ENCODE peak calls at places on chromosomes 11 and 22, in seven cellular contexts. One of them, this sample, is unnamed.

GRCh38 chr11:132072044-132072879 is 701.8 kb downstream of the NTM start:
- DNase-seq in psoas muscle: no peak
- DNase-seq in astrocyte: peak; percentile 100
- DNase-seq in mesenchymal stem cell: peak; percentile 96
- DNase-seq in colonic mucosa: no peak
- DNase-seq in GM23248: peak; percentile 96
- DNase-seq in PC-3: peak; percentile 87
- DNase-seq in this sample: no peak

GRCh38 chr22:43142881-43143562 is at the start of gene MCAT:
- DNase-seq in psoas muscle: peak; percentile 90
- DNase-seq in astrocyte: peak; percentile 55
- DNase-seq in mesenchymal stem cell: peak; percentile 77
- DNase-seq in colonic mucosa: peak; percentile 85
- DNase-seq in GM23248: peak; percentile 81
- DNase-seq in PC-3: peak; percentile 78
- DNase-seq in this sample: peak; percentile 94

GRCh38 chr22:34055525-34056200 is 135.4 kb upstream of the LARGE1 start:
- DNase-seq in psoas muscle: no peak
- DNase-seq in astrocyte: no peak
- DNase-seq in mesenchymal stem cell: peak; percentile 5
- DNase-seq in colonic mucosa: no peak
- DNase-seq in GM23248: no peak
- DNase-seq in PC-3: no peak
- DNase-seq in this sample: peak; percentile 77

GRCh38 chr11:88310246-88310645 is 27.3 kb downstream of the CTSC start:
- DNase-seq in psoas muscle: no peak
- DNase-seq in astrocyte: peak; percentile 57
- DNase-seq in mesenchymal stem cell: no peak
- DNase-seq in colonic mucosa: no peak
- DNase-seq in GM23248: peak; percentile 33
- DNase-seq in PC-3: peak; percentile 57
- DNase-seq in this sample: no peak

GRCh38 chr11:121613724-121614123 is 161.0 kb upstream of the SORL1-AS1 start:
- DNase-seq in psoas muscle: no peak
- DNase-seq in astrocyte: no peak
- DNase-seq in mesenchymal stem cell: no peak
- DNase-seq in colonic mucosa: no peak
- DNase-seq in GM23248: no peak
- DNase-seq in PC-3: no peak
- DNase-seq in this sample: no peak

GRCh38 chr11:35791088-35791958 is 128.7 kb downstream of the TRIM44 start:
- DNase-seq in psoas muscle: no peak
- DNase-seq in astrocyte: no peak
- DNase-seq in mesenchymal stem cell: no peak
- DNase-seq in colonic mucosa: no peak
- DNase-seq in GM23248: no peak
- DNase-seq in PC-3: no peak
- DNase-seq in this sample: no peak

GRCh38 chr11:34284836-34285235 is 73.0 kb downstream of the ABTB2 start:
- DNase-seq in psoas muscle: no peak
- DNase-seq in astrocyte: no peak
- DNase-seq in mesenchymal stem cell: no peak
- DNase-seq in colonic mucosa: no peak
- DNase-seq in GM23248: no peak
- DNase-seq in PC-3: no peak
- DNase-seq in this sample: no peak

GRCh38 chr11:83282084-83282716 is 4.0 kb downstream of the CCDC90B start:
- DNase-seq in psoas muscle: no peak
- DNase-seq in astrocyte: peak; percentile 30
- DNase-seq in mesenchymal stem cell: no peak
- DNase-seq in colonic mucosa: no peak
- DNase-seq in GM23248: peak; percentile 39
- DNase-seq in PC-3: peak; percentile 29
- DNase-seq in this sample: no peak

DNA sequence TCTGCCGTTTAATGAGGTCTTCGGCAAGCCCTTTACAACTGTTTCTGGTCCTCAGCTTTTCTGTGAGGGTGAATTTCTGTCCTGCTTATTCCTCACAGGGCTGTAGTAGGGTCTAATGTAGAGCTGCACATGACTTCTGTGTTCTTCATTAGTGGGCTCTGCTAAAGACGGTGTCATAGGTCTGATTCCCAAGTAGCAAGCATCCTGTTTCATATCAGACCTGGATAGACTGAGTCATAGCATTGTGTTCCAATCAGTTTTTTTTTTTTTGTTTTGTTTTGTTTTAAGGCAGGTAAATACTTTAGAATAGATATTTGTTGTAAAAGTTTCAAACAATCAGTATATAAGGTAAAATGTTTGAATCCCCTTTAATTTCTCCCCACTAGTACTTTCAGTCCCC is 35.4 kb downstream of the BIRC2 start:
- DNase-seq in psoas muscle: no peak
- DNase-seq in astrocyte: no peak
- DNase-seq in mesenchymal stem cell: no peak
- DNase-seq in colonic mucosa: no peak
- DNase-seq in GM23248: no peak
- DNase-seq in PC-3: no peak
- DNase-seq in this sample: no peak
- H3K36me3 ChIP-seq in psoas muscle: peaks cover 8% of the 10 kb centered on the region
- H3K36me3 ChIP-seq in astrocyte: peaks cover 47% of the 10 kb centered on the region
- H3K36me3 ChIP-seq in mesenchymal stem cell: peaks cover 94% of the 10 kb centered on the region
- H3K36me3 ChIP-seq in colonic mucosa: peaks cover 15% of the 10 kb centered on the region
- H3K36me3 ChIP-seq in GM23248: peaks cover 61% of the 10 kb centered on the region
- H3K36me3 ChIP-seq in PC-3: peaks cover 21% of the 10 kb centered on the region
- H3K36me3 ChIP-seq in this sample: no peaks in the 10 kb centered on the region

GRCh38 chr22:37324340-37325023 is 42.2 kb downstream of the CYTH4 start:
- DNase-seq in psoas muscle: no peak
- DNase-seq in astrocyte: no peak
- DNase-seq in mesenchymal stem cell: no peak
- DNase-seq in colonic mucosa: no peak
- DNase-seq in GM23248: peak; percentile 24
- DNase-seq in PC-3: no peak
- DNase-seq in this sample: peak; percentile 91

GRCh38 chr22:37318255-37319109 is 36.2 kb downstream of the CYTH4 start:
- DNase-seq in psoas muscle: no peak
- DNase-seq in astrocyte: no peak
- DNase-seq in mesenchymal stem cell: no peak
- DNase-seq in colonic mucosa: no peak
- DNase-seq in GM23248: peak; percentile 27
- DNase-seq in PC-3: peak; percentile 3
- DNase-seq in this sample: peak; percentile 73

GRCh38 chr22:37320726-37321286 is 38.5 kb downstream of the CYTH4 start:
- DNase-seq in psoas muscle: no peak
- DNase-seq in astrocyte: no peak
- DNase-seq in mesenchymal stem cell: no peak
- DNase-seq in colonic mucosa: no peak
- DNase-seq in GM23248: no peak
- DNase-seq in PC-3: no peak
- DNase-seq in this sample: no peak

GRCh38 chr22:37319469-37319868 is 37.2 kb downstream of the CYTH4 start:
- DNase-seq in psoas muscle: no peak
- DNase-seq in astrocyte: no peak
- DNase-seq in mesenchymal stem cell: no peak
- DNase-seq in colonic mucosa: no peak
- DNase-seq in GM23248: no peak
- DNase-seq in PC-3: no peak
- DNase-seq in this sample: no peak

DNA sequence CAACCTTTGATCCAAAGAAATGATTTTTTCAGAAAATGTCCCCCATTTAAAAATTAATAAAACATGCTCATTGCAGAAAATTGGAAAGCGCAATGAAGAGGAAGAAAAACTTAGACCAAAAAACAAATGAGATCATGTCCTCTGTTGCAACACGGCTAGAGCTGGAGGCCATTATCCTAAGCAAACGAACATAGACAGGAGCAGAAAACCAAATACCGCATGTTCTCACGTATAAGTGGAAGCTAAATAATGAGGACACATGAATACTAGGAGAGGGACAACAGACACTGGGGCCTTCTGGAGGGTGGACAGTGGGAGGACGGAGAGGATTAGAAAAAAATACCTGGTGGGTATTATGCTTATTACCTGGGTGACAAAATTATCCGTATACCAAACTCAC is 39.0 kb downstream of the CYTH4 start:
- DNase-seq in psoas muscle: no peak
- DNase-seq in astrocyte: no peak
- DNase-seq in mesenchymal stem cell: no peak
- DNase-seq in colonic mucosa: no peak
- DNase-seq in GM23248: peak; percentile 22
- DNase-seq in PC-3: no peak
- DNase-seq in this sample: no peak
- H3K27me3 ChIP-seq in psoas muscle: peaks cover 52% of the 10 kb centered on the region
- H3K27me3 ChIP-seq in astrocyte: peaks cover 13% of the 10 kb centered on the region
- H3K27me3 ChIP-seq in mesenchymal stem cell: peaks cover 69% of the 10 kb centered on the region
- H3K27me3 ChIP-seq in colonic mucosa: peaks cover 19% of the 10 kb centered on the region
- H3K27me3 ChIP-seq in GM23248: peaks cover 6% of the 10 kb centered on the region
- H3K27me3 ChIP-seq in PC-3: no peaks in the 10 kb centered on the region
- H3K27me3 ChIP-seq in this sample: peaks cover 17% of the 10 kb centered on the region

GRCh38 chr22:35418726-35419125 is 18.8 kb downstream of the MCM5 start:
- DNase-seq in psoas muscle: no peak
- DNase-seq in astrocyte: no peak
- DNase-seq in mesenchymal stem cell: no peak
- DNase-seq in colonic mucosa: no peak
- DNase-seq in GM23248: no peak
- DNase-seq in PC-3: no peak
- DNase-seq in this sample: no peak

GRCh38 chr22:35418088-35418487 is 18.1 kb downstream of the MCM5 start:
- DNase-seq in psoas muscle: no peak
- DNase-seq in astrocyte: no peak
- DNase-seq in mesenchymal stem cell: no peak
- DNase-seq in colonic mucosa: no peak
- DNase-seq in GM23248: peak; percentile 70
- DNase-seq in PC-3: peak; percentile 65
- DNase-seq in this sample: no peak

GRCh38 chr22:35417606-35418005 is 17.7 kb downstream of the MCM5 start:
- DNase-seq in psoas muscle: no peak
- DNase-seq in astrocyte: no peak
- DNase-seq in mesenchymal stem cell: no peak
- DNase-seq in colonic mucosa: no peak
- DNase-seq in GM23248: no peak
- DNase-seq in PC-3: no peak
- DNase-seq in this sample: no peak

GRCh38 chr22:35421121-35421520 is 21.2 kb downstream of the MCM5 start:
- DNase-seq in psoas muscle: no peak
- DNase-seq in astrocyte: no peak
- DNase-seq in mesenchymal stem cell: no peak
- DNase-seq in colonic mucosa: no peak
- DNase-seq in GM23248: no peak
- DNase-seq in PC-3: no peak
- DNase-seq in this sample: peak; percentile 80

DNA sequence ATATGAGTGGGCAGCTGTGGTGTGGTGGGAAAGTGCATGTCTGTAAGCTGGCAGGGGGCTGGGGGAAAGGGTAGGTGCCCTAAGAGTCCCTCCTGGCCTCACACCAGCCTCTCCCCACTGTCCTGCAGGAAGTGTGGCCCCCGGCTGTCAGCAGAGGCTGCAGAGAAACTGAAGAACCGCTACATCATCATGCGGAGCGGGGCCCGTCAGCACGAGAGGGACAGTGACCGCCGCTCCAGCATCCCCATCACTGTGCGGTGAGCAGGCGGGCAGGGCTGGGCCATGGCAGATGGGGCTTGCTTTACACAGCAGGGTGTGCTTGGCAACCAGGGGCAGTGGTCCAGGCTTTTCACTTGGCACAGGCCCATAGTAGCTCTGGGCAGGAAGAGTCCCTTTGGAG is 19.8 kb downstream of the MCM5 start:
- DNase-seq in psoas muscle: no peak
- DNase-seq in astrocyte: no peak
- DNase-seq in mesenchymal stem cell: no peak
- DNase-seq in colonic mucosa: no peak
- DNase-seq in GM23248: no peak
- DNase-seq in PC-3: no peak
- DNase-seq in this sample: no peak
- H3K36me3 ChIP-seq in psoas muscle: peaks cover 2% of the 10 kb centered on the region
- H3K36me3 ChIP-seq in astrocyte: peaks cover 15% of the 10 kb centered on the region
- H3K36me3 ChIP-seq in mesenchymal stem cell: peaks cover 77% of the 10 kb centered on the region
- H3K36me3 ChIP-seq in colonic mucosa: no peaks in the 10 kb centered on the region
- H3K36me3 ChIP-seq in GM23248: no peaks in the 10 kb centered on the region
- H3K36me3 ChIP-seq in PC-3: peaks cover 18% of the 10 kb centered on the region
- H3K36me3 ChIP-seq in this sample: peaks cover 74% of the 10 kb centered on the region

DNA sequence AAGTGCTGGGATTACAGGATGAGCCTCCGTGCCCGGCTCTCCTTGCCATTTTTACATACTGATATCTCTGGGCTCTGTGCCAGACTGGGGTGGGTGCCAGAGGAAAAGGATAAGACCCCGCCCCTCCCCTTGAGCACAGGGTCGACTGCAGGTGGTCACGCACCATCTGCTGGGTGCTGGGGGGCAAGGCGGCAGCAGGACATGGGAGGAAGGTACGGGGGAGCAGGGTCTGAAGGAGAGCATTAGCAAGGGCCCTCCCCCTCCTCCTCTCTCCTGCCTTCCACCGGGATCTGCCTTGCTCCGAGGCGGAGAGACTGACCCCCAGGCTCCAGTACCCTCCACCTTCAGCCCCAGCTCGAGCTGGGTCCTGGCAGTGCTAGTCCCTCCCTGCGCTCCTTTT is 9.7 kb upstream of the PGA3 start:
- DNase-seq in psoas muscle: no peak
- DNase-seq in astrocyte: no peak
- DNase-seq in mesenchymal stem cell: no peak
- DNase-seq in colonic mucosa: no peak
- DNase-seq in GM23248: no peak
- DNase-seq in PC-3: no peak
- DNase-seq in this sample: peak; percentile 64
- H3K27me3 ChIP-seq in psoas muscle: peaks cover 25% of the 10 kb centered on the region
- H3K27me3 ChIP-seq in astrocyte: peaks cover 15% of the 10 kb centered on the region
- H3K27me3 ChIP-seq in mesenchymal stem cell: peaks cover 26% of the 10 kb centered on the region
- H3K27me3 ChIP-seq in colonic mucosa: no peaks in the 10 kb centered on the region
- H3K27me3 ChIP-seq in GM23248: peaks cover 9% of the 10 kb centered on the region
- H3K27me3 ChIP-seq in PC-3: peaks cover 20% of the 10 kb centered on the region
- H3K27me3 ChIP-seq in this sample: no peaks in the 10 kb centered on the region

DNA sequence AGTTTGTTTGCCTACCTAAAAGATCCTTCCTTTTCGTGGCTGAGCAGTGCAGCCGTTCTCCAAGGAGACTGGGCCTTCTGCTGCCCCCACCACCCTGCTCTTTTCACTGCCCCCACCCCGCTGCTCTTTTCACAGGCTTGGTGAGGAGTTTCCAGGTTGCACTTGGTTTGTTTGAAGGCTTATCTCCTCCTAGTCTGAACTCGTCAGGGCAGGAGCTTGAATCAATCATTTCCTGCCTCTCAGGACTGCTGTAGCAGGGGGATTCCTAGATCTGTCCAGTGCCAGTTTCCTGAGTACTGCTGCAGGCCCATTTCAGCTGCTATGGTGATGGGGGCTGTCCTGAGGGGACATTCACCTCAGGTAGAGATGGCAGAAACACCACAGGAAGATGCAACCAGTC is 10.0 kb downstream of the MED15 start:
- DNase-seq in psoas muscle: no peak
- DNase-seq in astrocyte: no peak
- DNase-seq in mesenchymal stem cell: no peak
- DNase-seq in colonic mucosa: no peak
- DNase-seq in GM23248: no peak
- DNase-seq in PC-3: no peak
- DNase-seq in this sample: no peak
- H3K36me3 ChIP-seq in psoas muscle: peaks cover 10% of the 10 kb centered on the region
- H3K36me3 ChIP-seq in astrocyte: peaks cover 21% of the 10 kb centered on the region
- H3K36me3 ChIP-seq in mesenchymal stem cell: peaks cover 53% of the 10 kb centered on the region
- H3K36me3 ChIP-seq in colonic mucosa: no peaks in the 10 kb centered on the region
- H3K36me3 ChIP-seq in GM23248: peaks cover 21% of the 10 kb centered on the region
- H3K36me3 ChIP-seq in PC-3: peaks cover 23% of the 10 kb centered on the region
- H3K36me3 ChIP-seq in this sample: peaks cover 5% of the 10 kb centered on the region

GRCh38 chr11:110713469-110713776 is 1.2 kb upstream of the ARHGAP20 start:
- DNase-seq in psoas muscle: no peak
- DNase-seq in astrocyte: no peak
- DNase-seq in mesenchymal stem cell: no peak
- DNase-seq in colonic mucosa: no peak
- DNase-seq in GM23248: no peak
- DNase-seq in PC-3: no peak
- DNase-seq in this sample: no peak
- H3K27me3 ChIP-seq in psoas muscle: no peaks in the 10 kb centered on the region
- H3K27me3 ChIP-seq in astrocyte: peaks cover 22% of the 10 kb centered on the region
- H3K27me3 ChIP-seq in mesenchymal stem cell: no peaks in the 10 kb centered on the region
- H3K27me3 ChIP-seq in colonic mucosa: peaks cover 16% of the 10 kb centered on the region
- H3K27me3 ChIP-seq in GM23248: no peaks in the 10 kb centered on the region
- H3K27me3 ChIP-seq in PC-3: peaks cover 69% of the 10 kb centered on the region
- H3K27me3 ChIP-seq in this sample: peaks cover 53% of the 10 kb centered on the region